ENCODE peak calls at places on chromosomes 6 and 20, in four cellular contexts. Z, R, H and E are unnamed samples. For H3K36me3, the result is how much of the 10 kb centered on the place peaks cover.

GRCh38 chr20:32339116-32339515 is 19.0 kb upstream of the ASXL1 start:
- DNase-seq in Z (no peak), H (no peak), R (no peak), E (no peak)

GRCh38 chr6:259901-260508 is 32.3 kb upstream of the DUSP22 start:
- DNase-seq in Z (no peak), R (no peak), H (peak), E (no peak)

GRCh38 chr6:2197177-2197671 is 48.2 kb downstream of the GMDS start:
- DNase-seq in R (no peak), Z (no peak), H (no peak), E (no peak)

GRCh38 chr6:75850026-75850385 is 101.0 kb downstream of the MYO6 start:
- DNase-seq in Z (no peak), R (no peak), H (no peak), E (no peak)

GRCh38 chr20:17618673-17619013 is 48.8 kb downstream of the DSTN start:
- DNase-seq in H (no peak), R (peak), Z (no peak), E (no peak)

GRCh38 chr20:25139061-25139705 is 56.3 kb upstream of the ENTPD6 start:
- DNase-seq in Z (no peak), H (no peak), R (no peak), E (no peak)

GRCh38 chr20:1357921-1358671 is 29.2 kb upstream of the SDCBP2 start:
- DNase-seq in R (no peak), H (no peak), Z (no peak), E (no peak)

GRCh38 chr20:63942250-63943006 is 13.8 kb downstream of the UCKL1 start:
- DNase-seq in H (peak), Z (no peak), R (peak), E (no peak)

GRCh38 chr20:53736757-53737403 is 143.2 kb upstream of the ZNF217 start:
- DNase-seq in H (no peak), R (no peak), Z (no peak), E (no peak)

GRCh38 chr6:64930664-64931063 is 776.4 kb downstream of the EYS start:
- DNase-seq in H (no peak), R (no peak), Z (no peak), E (no peak)

GRCh38 chr20:48706710-48707339 is 121.0 kb downstream of the PREX1 start:
- DNase-seq in Z (no peak), H (no peak), R (no peak), E (no peak)

GRCh38 chr20:48704761-48705160 is 123.0 kb downstream of the PREX1 start:
- DNase-seq in H (no peak), R (no peak), Z (no peak), E (no peak)

GRCh38 chr20:48708116-48708515 is 119.7 kb downstream of the PREX1 start:
- DNase-seq in R (no peak), H (no peak), Z (no peak), E (no peak)

GRCh38 chr20:48705208-48706115 is 122.3 kb downstream of the PREX1 start:
- DNase-seq in H (no peak), Z (no peak), R (no peak), E (no peak)

DNA sequence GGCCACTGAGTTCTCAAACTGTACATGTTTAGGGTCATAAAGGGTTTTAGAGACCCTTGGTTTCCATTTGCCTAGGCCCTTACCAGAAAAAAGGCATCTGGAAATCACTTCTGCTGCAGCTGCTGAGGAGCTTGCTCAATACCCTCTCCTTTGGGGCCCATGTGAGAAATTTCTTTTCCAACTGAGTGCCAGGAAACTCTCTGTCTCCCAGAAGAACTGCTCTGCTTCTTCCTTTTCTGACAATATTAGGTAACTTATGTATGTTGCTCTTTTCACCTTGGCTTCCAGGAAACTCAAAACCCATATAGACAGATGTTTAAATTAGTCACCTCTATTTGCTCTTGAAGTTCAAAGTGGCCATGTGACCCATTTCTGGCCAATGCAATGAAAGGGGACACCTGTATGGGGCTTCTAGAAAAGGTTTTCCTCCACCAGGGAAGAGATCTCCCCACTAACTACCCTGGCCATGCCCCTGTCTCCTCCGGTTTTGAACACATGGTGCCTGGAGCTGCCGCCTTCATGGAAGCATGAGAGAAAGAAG is 121.6 kb downstream of the PREX1 start:
- DNase-seq in H (no peak), R (no peak), Z (no peak), E (no peak)
- H3K36me3 ChIP-seq in H (half or more), R (under half), Z (under half), E (under half)

DNA sequence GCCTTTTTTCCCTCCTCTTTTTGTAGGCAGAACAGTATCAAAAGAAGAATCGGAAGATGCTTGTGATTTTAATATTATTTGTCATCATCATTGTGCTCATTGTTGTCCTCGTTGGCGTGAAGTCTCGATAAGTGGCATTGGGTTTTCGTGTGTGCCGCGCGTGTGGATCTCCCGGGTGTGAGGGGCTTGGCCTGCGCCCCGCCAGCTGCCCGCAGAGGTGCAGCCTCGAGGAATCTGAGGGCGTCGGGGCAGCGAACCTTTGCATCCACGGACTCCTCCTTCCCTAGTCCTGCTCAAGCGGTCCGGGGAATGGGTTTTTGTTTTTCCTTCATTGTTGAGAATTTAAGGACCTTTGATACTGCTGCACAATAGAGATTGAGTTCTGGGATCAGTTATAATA is 16.4 kb upstream of the NPEPL1 start:
- DNase-seq in R (no peak), H (no peak), Z (no peak), E (no peak)
- H3K36me3 ChIP-seq in R (under half), H (half or more), Z (under half), E (half or more)

GRCh38 chr20:62882426-62882825 is 20.8 kb upstream of the TCFL5 start:
- DNase-seq in Z (no peak), H (no peak), R (no peak), E (no peak)
- H3K36me3 ChIP-seq in Z (under half), H (under half), R (under half), E (under half)

DNA sequence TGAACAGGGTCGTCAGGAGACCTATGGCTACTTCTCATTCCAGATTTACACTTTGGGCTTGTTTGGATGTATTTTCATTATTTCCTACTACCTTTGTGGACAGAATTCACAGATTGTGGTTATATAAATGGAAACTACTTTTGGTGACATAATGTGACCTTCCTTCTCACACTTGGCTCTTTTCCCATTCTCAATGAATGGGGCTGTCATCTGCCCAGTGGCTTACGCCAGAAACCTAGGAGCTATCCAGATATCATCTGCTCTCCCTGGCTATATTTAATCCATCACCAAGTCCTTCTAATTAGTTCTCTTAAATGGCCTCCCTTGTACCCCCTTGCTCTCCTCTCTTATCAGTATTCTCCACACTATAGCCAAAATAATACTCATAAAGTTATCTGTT is 1606.8 kb downstream of the KHDRBS2 start:
- DNase-seq in Z (no peak), H (no peak), R (no peak), E (no peak)
- H3K36me3 ChIP-seq in Z (under half), H (under half), R (under half), E (under half)